ENCODE peak calls at places on chromosomes 5 and 9, in seven cellular contexts. One of them, this sample, is unnamed.

GRCh38 chr9:78607853-78608252 is 310.9 kb downstream of the PSAT1 start:
- DNase-seq in neuronal stem cell: no peak
- DNase-seq in trophoblast cell: no peak
- DNase-seq in IMR-90: no peak
- DNase-seq in mesenchymal stem cell: no peak
- DNase-seq in mesendoderm: no peak
- DNase-seq in H1: no peak
- DNase-seq in this sample: no peak

GRCh38 chr5:32880781-32881180 is 169.7 kb downstream of the NPR3 start:
- DNase-seq in neuronal stem cell: no peak
- DNase-seq in trophoblast cell: no peak
- DNase-seq in IMR-90: peak
- DNase-seq in mesenchymal stem cell: no peak
- DNase-seq in mesendoderm: no peak
- DNase-seq in H1: no peak
- DNase-seq in this sample: no peak

GRCh38 chr5:61184708-61185107 is 22.4 kb upstream of the SMIM15 start:
- DNase-seq in neuronal stem cell: no peak
- DNase-seq in trophoblast cell: no peak
- DNase-seq in IMR-90: peak
- DNase-seq in mesenchymal stem cell: peak
- DNase-seq in mesendoderm: no peak
- DNase-seq in H1: no peak
- DNase-seq in this sample: no peak

GRCh38 chr5:84014966-84015365 is 294.3 kb upstream of the HAPLN1 start:
- DNase-seq in neuronal stem cell: no peak
- DNase-seq in trophoblast cell: no peak
- DNase-seq in IMR-90: peak
- DNase-seq in mesenchymal stem cell: peak
- DNase-seq in mesendoderm: no peak
- DNase-seq in H1: no peak
- DNase-seq in this sample: no peak

GRCh38 chr5:120479066-120479465 is 15.0 kb downstream of the PRR16 start:
- DNase-seq in neuronal stem cell: no peak
- DNase-seq in trophoblast cell: no peak
- DNase-seq in IMR-90: peak
- DNase-seq in mesenchymal stem cell: peak
- DNase-seq in mesendoderm: no peak
- DNase-seq in H1: no peak
- DNase-seq in this sample: no peak

GRCh38 chr5:106376522-106376921 is 1294.2 kb downstream of the EFNA5 start:
- DNase-seq in neuronal stem cell: no peak
- DNase-seq in trophoblast cell: no peak
- DNase-seq in IMR-90: peak
- DNase-seq in mesenchymal stem cell: peak
- DNase-seq in mesendoderm: no peak
- DNase-seq in H1: no peak
- DNase-seq in this sample: no peak

GRCh38 chr9:96021616-96022444 is 146.3 kb downstream of the ERCC6L2 start:
- DNase-seq in neuronal stem cell: peak
- DNase-seq in trophoblast cell: no peak
- DNase-seq in IMR-90: no peak
- DNase-seq in mesenchymal stem cell: no peak
- DNase-seq in mesendoderm: peak
- DNase-seq in H1: no peak
- DNase-seq in this sample: no peak

GRCh38 chr5:76714771-76715483 is 999 bp upstream of the F2R start:
- DNase-seq in neuronal stem cell: no peak
- DNase-seq in trophoblast cell: no peak
- DNase-seq in IMR-90: no peak
- DNase-seq in mesenchymal stem cell: no peak
- DNase-seq in mesendoderm: peak
- DNase-seq in H1: no peak
- DNase-seq in this sample: peak

GRCh38 chr9:97923529-97924108 is 1.3 kb upstream of the TRMO start:
- DNase-seq in neuronal stem cell: peak
- DNase-seq in trophoblast cell: peak
- DNase-seq in IMR-90: peak
- DNase-seq in mesenchymal stem cell: peak
- DNase-seq in mesendoderm: peak
- DNase-seq in H1: no peak
- DNase-seq in this sample: peak

GRCh38 chr9:83204047-83204446 is 141.1 kb upstream of the RASEF start:
- DNase-seq in neuronal stem cell: no peak
- DNase-seq in trophoblast cell: no peak
- DNase-seq in IMR-90: no peak
- DNase-seq in mesenchymal stem cell: no peak
- DNase-seq in mesendoderm: no peak
- DNase-seq in H1: no peak
- DNase-seq in this sample: no peak

GRCh38 chr5:149284501-149284900 is 12.8 kb downstream of the AFAP1L1 start:
- DNase-seq in neuronal stem cell: no peak
- DNase-seq in trophoblast cell: no peak
- DNase-seq in IMR-90: peak
- DNase-seq in mesenchymal stem cell: peak
- DNase-seq in mesendoderm: peak
- DNase-seq in H1: no peak
- DNase-seq in this sample: no peak

GRCh38 chr5:80885698-80886000 is 74.5 kb upstream of the RASGRF2 start:
- DNase-seq in neuronal stem cell: no peak
- DNase-seq in trophoblast cell: no peak
- DNase-seq in IMR-90: no peak
- DNase-seq in mesenchymal stem cell: peak
- DNase-seq in mesendoderm: peak
- DNase-seq in H1: no peak
- DNase-seq in this sample: no peak

GRCh38 chr5:81819556-81820314 is 68.8 kb upstream of the SSBP2 start:
- DNase-seq in neuronal stem cell: no peak
- DNase-seq in trophoblast cell: no peak
- DNase-seq in IMR-90: peak
- DNase-seq in mesenchymal stem cell: no peak
- DNase-seq in mesendoderm: no peak
- DNase-seq in H1: no peak
- DNase-seq in this sample: no peak

GRCh38 chr9:86766912-86767311 is 180.4 kb downstream of the GAS1 start:
- DNase-seq in neuronal stem cell: peak
- DNase-seq in trophoblast cell: peak
- DNase-seq in IMR-90: peak
- DNase-seq in mesenchymal stem cell: peak
- DNase-seq in mesendoderm: peak
- DNase-seq in H1: peak
- DNase-seq in this sample: no peak

GRCh38 chr5:180095545-180095944 is 24.0 kb upstream of the RNF130 start:
- DNase-seq in neuronal stem cell: no peak
- DNase-seq in trophoblast cell: no peak
- DNase-seq in IMR-90: no peak
- DNase-seq in mesenchymal stem cell: no peak
- DNase-seq in mesendoderm: no peak
- DNase-seq in H1: no peak
- DNase-seq in this sample: no peak

GRCh38 chr9:121313458-121314152 is 45.6 kb downstream of the GSN start:
- DNase-seq in neuronal stem cell: no peak
- DNase-seq in trophoblast cell: no peak
- DNase-seq in IMR-90: no peak
- DNase-seq in mesenchymal stem cell: no peak
- DNase-seq in mesendoderm: no peak
- DNase-seq in H1: no peak
- DNase-seq in this sample: no peak

GRCh38 chr9:69085523-69086283 is 50.2 kb downstream of the FXN start:
- DNase-seq in neuronal stem cell: no peak
- DNase-seq in trophoblast cell: no peak
- DNase-seq in IMR-90: peak
- DNase-seq in mesenchymal stem cell: peak
- DNase-seq in mesendoderm: peak
- DNase-seq in H1: no peak
- DNase-seq in this sample: no peak

GRCh38 chr9:15524845-15525455 is 14.2 kb upstream of the PSIP1 start:
- DNase-seq in neuronal stem cell: no peak
- DNase-seq in trophoblast cell: no peak
- DNase-seq in IMR-90: no peak
- DNase-seq in mesenchymal stem cell: no peak
- DNase-seq in mesendoderm: no peak
- DNase-seq in H1: no peak
- DNase-seq in this sample: no peak

GRCh38 chr9:116152941-116153764 is 438 bp upstream of the PAPPA start:
- DNase-seq in neuronal stem cell: peak
- DNase-seq in trophoblast cell: peak
- DNase-seq in IMR-90: peak
- DNase-seq in mesenchymal stem cell: peak
- DNase-seq in mesendoderm: peak
- DNase-seq in H1: no peak
- DNase-seq in this sample: peak

DNA sequence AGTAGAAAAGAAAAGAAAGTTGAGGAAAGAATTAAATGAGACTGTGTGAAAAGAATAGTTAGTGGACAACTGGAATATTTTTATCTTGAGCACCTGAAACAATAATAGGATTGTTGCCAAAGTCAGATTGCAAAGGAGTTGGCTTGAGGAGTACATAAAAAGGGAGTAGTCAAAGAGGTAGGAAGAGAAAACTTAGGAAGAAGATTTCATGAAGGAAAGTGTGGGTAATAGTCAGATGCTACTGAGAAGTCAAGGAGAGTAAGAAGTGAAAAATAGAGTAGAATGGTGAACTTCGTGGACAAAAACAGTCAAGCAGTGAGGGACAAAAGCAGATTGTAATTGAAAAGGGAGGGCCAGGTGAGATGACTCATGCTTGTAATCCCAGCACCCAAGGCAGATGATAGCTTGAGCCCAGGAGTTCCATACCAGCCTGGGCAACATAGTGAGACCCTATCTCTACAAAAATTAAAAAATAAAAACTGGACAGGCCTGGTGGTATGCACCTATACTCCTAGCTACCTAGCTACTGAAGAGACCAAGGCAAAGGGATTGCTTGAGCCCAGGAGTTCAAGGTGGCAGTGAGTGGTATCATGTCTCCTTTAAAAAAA is 178.9 kb downstream of the NIPBL start:
- DNase-seq in neuronal stem cell: no peak
- DNase-seq in trophoblast cell: no peak
- DNase-seq in IMR-90: no peak
- DNase-seq in mesenchymal stem cell: no peak
- DNase-seq in mesendoderm: no peak
- DNase-seq in H1: no peak
- DNase-seq in this sample: no peak
- H2BK120ac ChIP-seq in neuronal stem cell: no peak
- H2BK120ac ChIP-seq in trophoblast cell: no peak
- H2BK120ac ChIP-seq in IMR-90: no peak
- H2BK120ac ChIP-seq in mesenchymal stem cell: no peak
- H2BK120ac ChIP-seq in mesendoderm: no peak
- H2BK120ac ChIP-seq in H1: no peak
- H2BK120ac ChIP-seq in this sample: no peak

GRCh38 chr9:36665387-36665786 is 92.7 kb downstream of the MELK start:
- DNase-seq in neuronal stem cell: no peak
- DNase-seq in trophoblast cell: no peak
- DNase-seq in IMR-90: peak
- DNase-seq in mesenchymal stem cell: no peak
- DNase-seq in mesendoderm: no peak
- DNase-seq in H1: no peak
- DNase-seq in this sample: no peak
- H3K23ac ChIP-seq in neuronal stem cell: no peak
- H3K23ac ChIP-seq in trophoblast cell: no peak
- H3K23ac ChIP-seq in IMR-90: no peak
- H3K23ac ChIP-seq in mesenchymal stem cell: no peak
- H3K23ac ChIP-seq in mesendoderm: no peak
- H3K23ac ChIP-seq in H1: no peak
- H3K23ac ChIP-seq in this sample: no peak

GRCh38 chr9:94101169-94101853 is 17.0 kb downstream of the PTPDC1 start:
- DNase-seq in neuronal stem cell: no peak
- DNase-seq in trophoblast cell: no peak
- DNase-seq in IMR-90: no peak
- DNase-seq in mesenchymal stem cell: no peak
- DNase-seq in mesendoderm: no peak
- DNase-seq in H1: no peak
- DNase-seq in this sample: no peak
- H4K8ac ChIP-seq in neuronal stem cell: no peak
- H4K8ac ChIP-seq in trophoblast cell: no peak
- H4K8ac ChIP-seq in IMR-90: no peak
- H4K8ac ChIP-seq in mesenchymal stem cell: no peak
- H4K8ac ChIP-seq in mesendoderm: no peak
- H4K8ac ChIP-seq in H1: no peak
- H4K8ac ChIP-seq in this sample: no peak

DNA sequence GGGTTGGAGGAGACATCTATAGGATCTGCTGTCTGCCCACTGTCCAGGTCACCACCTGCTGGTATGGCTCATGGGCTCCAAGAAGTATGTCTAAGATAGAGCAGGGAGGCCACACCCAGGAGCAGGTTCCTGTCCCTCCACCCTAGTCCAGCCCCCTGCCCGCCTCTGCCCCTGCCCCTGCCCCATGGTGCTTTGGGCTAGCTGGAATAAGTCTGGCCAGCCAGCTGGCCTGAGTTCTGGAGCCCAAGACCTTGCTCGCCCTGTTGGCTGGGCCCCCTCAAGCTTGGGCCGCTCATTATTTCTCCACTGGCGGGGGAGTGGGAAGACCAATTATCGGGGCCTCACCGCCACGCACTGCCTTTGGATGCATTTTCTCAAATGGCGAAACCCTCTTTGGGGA is 79.3 kb upstream of the PITX1 start:
- DNase-seq in neuronal stem cell: no peak
- DNase-seq in trophoblast cell: no peak
- DNase-seq in IMR-90: no peak
- DNase-seq in mesenchymal stem cell: no peak
- DNase-seq in mesendoderm: no peak
- DNase-seq in H1: no peak
- DNase-seq in this sample: no peak
- H2BK120ac ChIP-seq in neuronal stem cell: no peak
- H2BK120ac ChIP-seq in trophoblast cell: no peak
- H2BK120ac ChIP-seq in IMR-90: no peak
- H2BK120ac ChIP-seq in mesenchymal stem cell: no peak
- H2BK120ac ChIP-seq in mesendoderm: no peak
- H2BK120ac ChIP-seq in H1: no peak
- H2BK120ac ChIP-seq in this sample: no peak

GRCh38 chr5:111783537-111783936 is 26.5 kb upstream of the NREP start:
- DNase-seq in neuronal stem cell: no peak
- DNase-seq in trophoblast cell: no peak
- DNase-seq in IMR-90: no peak
- DNase-seq in mesenchymal stem cell: no peak
- DNase-seq in mesendoderm: no peak
- DNase-seq in H1: no peak
- DNase-seq in this sample: no peak

GRCh38 chr5:111777382-111777781 is 20.4 kb upstream of the NREP start:
- DNase-seq in neuronal stem cell: no peak
- DNase-seq in trophoblast cell: no peak
- DNase-seq in IMR-90: no peak
- DNase-seq in mesenchymal stem cell: no peak
- DNase-seq in mesendoderm: no peak
- DNase-seq in H1: no peak
- DNase-seq in this sample: no peak

GRCh38 chr5:111781200-111781599 is 24.2 kb upstream of the NREP start:
- DNase-seq in neuronal stem cell: no peak
- DNase-seq in trophoblast cell: no peak
- DNase-seq in IMR-90: peak
- DNase-seq in mesenchymal stem cell: peak
- DNase-seq in mesendoderm: no peak
- DNase-seq in H1: no peak
- DNase-seq in this sample: no peak

GRCh38 chr5:111779260-111780254 is 22.6 kb upstream of the NREP start:
- DNase-seq in neuronal stem cell: no peak
- DNase-seq in trophoblast cell: no peak
- DNase-seq in IMR-90: peak
- DNase-seq in mesenchymal stem cell: peak
- DNase-seq in mesendoderm: no peak
- DNase-seq in H1: no peak
- DNase-seq in this sample: no peak

GRCh38 chr5:111782171-111782570 is 25.2 kb upstream of the NREP start:
- DNase-seq in neuronal stem cell: no peak
- DNase-seq in trophoblast cell: no peak
- DNase-seq in IMR-90: peak
- DNase-seq in mesenchymal stem cell: no peak
- DNase-seq in mesendoderm: no peak
- DNase-seq in H1: no peak
- DNase-seq in this sample: no peak
- H3K23ac ChIP-seq in neuronal stem cell: no peak
- H3K23ac ChIP-seq in trophoblast cell: no peak
- H3K23ac ChIP-seq in IMR-90: no peak
- H3K23ac ChIP-seq in mesenchymal stem cell: no peak
- H3K23ac ChIP-seq in mesendoderm: no peak
- H3K23ac ChIP-seq in H1: no peak
- H3K23ac ChIP-seq in this sample: no peak